ENCODE peak calls at places on chromosomes 16 and 17, in seven cellular contexts. Q, J, L, M, E, P and I are unnamed samples. For H3K4me1 and H3K27me3, the result is how much of the 10 kb centered on the place peaks cover.

GRCh38 chr16:3101018-3101840 is 2.1 kb upstream of the ZSCAN10 start:
- DNase-seq in J (no peak), P (peak), L (no peak), M (no peak), Q (no peak), E (no peak), I (peak)

GRCh38 chr16:68400924-68401460 is 47.3 kb downstream of the SMPD3 start:
- DNase-seq in M (no peak), E (no peak), Q (no peak), J (no peak), L (no peak), P (no peak), I (no peak)

GRCh38 chr16:54291107-54291980 is 4.8 kb upstream of the IRX3 start:
- DNase-seq in P (no peak), J (no peak), L (no peak), M (no peak), E (no peak), Q (no peak), I (peak)

GRCh38 chr16:55643161-55643970 is 12.4 kb upstream of the SLC6A2 start:
- DNase-seq in J (no peak), M (no peak), L (peak), E (no peak), Q (no peak), P (peak), I (no peak)

GRCh38 chr16:67967183-67967955 is 1.1 kb downstream of the SLC12A4 start:
- DNase-seq in P (peak), M (no peak), E (no peak), J (no peak), Q (no peak), L (no peak), I (no peak)

GRCh38 chr16:66618588-66618987 is 14.1 kb downstream of the CMTM3 start:
- DNase-seq in P (peak), E (no peak), L (no peak), Q (no peak), M (no peak), J (no peak), I (peak)

GRCh38 chr17:1473841-1474240 is 17.8 kb upstream of the CRK start:
- DNase-seq in M (no peak), Q (no peak), L (no peak), J (no peak), E (no peak), P (no peak), I (no peak)

GRCh38 chr17:2749784-2750181 is 331 bp upstream of the CCDC92B start:
- DNase-seq in Q (no peak), E (no peak), P (peak), M (peak), J (peak), L (peak), I (peak)

GRCh38 chr17:57675427-57675826 is 69.7 kb downstream of the CCDC182 start:
- DNase-seq in Q (no peak), J (no peak), P (no peak), L (no peak), M (no peak), E (no peak), I (no peak)

GRCh38 chr16:74451951-74452758 is 30.9 kb upstream of the CLEC18B start:
- DNase-seq in P (no peak), L (no peak), M (no peak), J (no peak), E (no peak), Q (no peak), I (no peak)

GRCh38 chr16:22638393-22639206 is 127.9 kb downstream of the NPIPB5 start:
- DNase-seq in Q (no peak), M (no peak), P (peak), J (no peak), E (no peak), L (no peak), I (no peak)

GRCh38 chr17:49193513-49194296 is 16.7 kb downstream of the GNGT2 start:
- DNase-seq in J (peak), P (peak), M (peak), L (peak), E (no peak), Q (no peak), I (no peak)

GRCh38 chr17:40309031-40309937 is at the start of gene RARA:
- DNase-seq in L (peak), P (peak), M (no peak), J (peak), E (no peak), Q (no peak), I (peak)

GRCh38 chr16:1535391-1536291 is 2.2 kb downstream of the TMEM204 start:
- DNase-seq in L (no peak), E (peak), P (peak), Q (no peak), M (no peak), J (no peak), I (no peak)

DNA sequence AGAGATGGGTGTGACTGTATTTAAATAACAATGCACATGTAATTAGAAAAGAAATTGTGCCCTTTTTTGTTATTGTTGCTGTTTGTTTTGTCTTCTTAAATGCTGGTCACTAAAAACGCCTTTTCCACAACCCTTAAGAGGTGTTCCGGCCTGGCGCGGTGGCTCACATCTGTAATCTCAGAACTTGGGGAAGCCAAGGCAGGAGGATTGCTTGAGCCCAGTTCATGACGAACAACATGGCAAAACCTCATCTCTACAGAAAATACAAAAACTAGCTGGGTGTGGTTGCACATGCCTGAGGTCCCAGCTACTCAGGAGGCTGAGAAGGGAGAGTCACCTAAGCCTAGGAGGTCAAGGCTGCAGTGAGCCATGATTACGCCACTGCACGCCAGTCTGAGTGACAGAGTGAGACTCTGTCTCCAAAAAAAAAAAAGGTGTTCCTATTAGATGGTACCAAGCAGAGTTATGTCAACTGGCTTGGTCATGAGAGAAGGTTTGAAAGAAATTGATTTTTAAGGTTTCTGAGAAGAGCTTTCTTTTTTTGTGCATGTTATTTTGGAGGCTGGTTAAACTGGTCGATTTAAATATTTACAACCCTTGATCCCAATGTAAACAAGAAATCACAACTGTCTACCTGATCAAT is 23.5 kb upstream of the RFFL start:
- DNase-seq in M (no peak), L (peak), P (no peak), J (no peak), Q (no peak), E (no peak), I (no peak)
- H3K4me1 ChIP-seq in M (under half), L (half or more), P (under half), J (under half), Q (under half), E (half or more), I (under half)

GRCh38 chr17:63443053-63443452 is 3.1 kb downstream of the CYB561 start:
- DNase-seq in Q (no peak), L (no peak), J (no peak), E (no peak), P (no peak), M (no peak), I (peak)

GRCh38 chr17:63445571-63446217 is 412 bp downstream of the CYB561 start:
- DNase-seq in M (peak), Q (no peak), E (no peak), P (peak), L (peak), J (no peak), I (peak)

GRCh38 chr17:63444457-63444856 is 1.6 kb downstream of the CYB561 start:
- DNase-seq in Q (no peak), M (no peak), J (no peak), E (no peak), P (no peak), L (no peak), I (no peak)

GRCh38 chr17:63446218-63446980 is at the start of gene CYB561:
- DNase-seq in M (peak), Q (no peak), E (no peak), P (peak), L (peak), J (peak), I (peak)

DNA sequence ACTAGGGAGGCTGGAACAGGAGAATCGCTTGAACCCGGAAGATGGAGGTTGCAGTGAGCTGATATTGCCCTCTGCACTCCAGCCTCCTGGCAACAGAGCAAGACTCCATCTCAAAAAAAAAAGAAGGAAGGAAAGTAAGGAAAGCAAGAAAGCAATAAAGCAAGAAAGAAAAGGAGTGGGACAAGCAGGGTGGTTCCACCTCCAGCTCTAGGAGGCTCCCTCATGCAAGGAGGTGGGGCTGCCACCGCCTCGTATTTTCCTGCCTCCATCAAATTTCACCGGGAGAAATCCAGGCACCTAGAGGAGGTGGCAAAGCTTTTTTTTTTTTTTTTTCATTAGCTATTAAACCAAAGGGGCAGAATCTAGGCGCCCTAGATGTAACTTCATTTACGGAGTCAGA is 1.0 kb downstream of the CYB561 start:
- DNase-seq in L (peak), E (no peak), M (no peak), Q (no peak), P (peak), J (no peak), I (peak)
- H3K4me3 ChIP-seq in L (peak), E (peak), M (peak), Q (peak), P (peak), J (no peak), I (no peak)

DNA sequence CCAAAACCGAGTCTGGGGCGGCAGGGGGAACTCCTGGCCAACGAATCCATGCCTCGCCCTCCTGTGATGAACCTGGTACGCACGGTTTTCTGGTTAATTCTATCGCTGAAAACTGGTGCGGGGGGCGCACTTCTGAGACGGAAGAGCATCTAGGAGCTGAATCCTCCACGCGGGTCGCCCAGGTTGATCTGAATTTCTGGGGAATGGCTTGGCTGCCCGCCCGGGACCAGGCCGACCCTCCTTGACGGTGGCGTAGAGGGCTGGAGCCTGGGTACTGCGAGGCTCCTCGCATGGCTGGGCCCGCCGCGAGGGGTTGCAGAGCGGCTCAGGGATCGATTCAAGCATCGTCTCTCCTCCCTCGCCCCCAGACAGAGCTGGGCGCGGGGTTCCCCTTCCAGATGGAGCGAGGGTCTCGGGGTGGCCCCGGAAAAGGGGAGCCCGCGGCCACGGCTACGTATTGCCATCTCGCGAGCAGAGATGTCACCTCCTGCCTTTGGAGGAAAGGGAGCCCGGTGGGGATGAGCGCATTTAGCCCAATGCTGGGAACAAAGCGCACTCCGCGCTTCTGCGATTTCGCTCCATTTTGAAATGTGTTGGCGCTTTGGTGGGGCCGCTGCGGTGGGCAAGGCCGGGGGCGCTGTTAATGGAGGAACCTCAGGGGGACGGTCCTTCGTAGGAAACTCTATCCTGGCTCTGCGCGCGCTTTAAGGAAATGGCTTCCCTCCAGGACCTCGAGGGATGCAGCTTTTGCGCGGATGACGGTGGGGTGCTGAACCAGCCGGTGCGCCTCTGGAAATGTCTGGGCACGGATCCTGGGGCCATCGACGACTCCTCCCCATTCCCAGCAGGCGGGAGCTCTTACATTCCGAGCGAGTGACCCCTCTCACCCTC is 2.7 kb downstream of the MAPT start:
- DNase-seq in E (no peak), L (no peak), P (no peak), M (no peak), J (no peak), Q (no peak), I (peak)
- H3K27me3 ChIP-seq in E (half or more), L (half or more), P (under half), M (under half), J (under half), Q (half or more), I (under half)

GRCh38 chr17:38729368-38729885 is 714 bp upstream of the CISD3 start:
- DNase-seq in M (no peak), Q (no peak), P (no peak), E (no peak), L (no peak), J (no peak), I (no peak)
- H3K4me1 ChIP-seq in M (under half), Q (under half), P (under half), E (under half), L (half or more), J (under half), I (under half)